ENCODE peak calls at places on chromosome 11, in ten cellular contexts. One of them, this sample, is unnamed.

GRCh38 chr11:32527191-32527590 is 56.4 kb upstream of the EIF3M start:
- DNase-seq in erythroblast: no peak
- DNase-seq in A549: no peak
- DNase-seq in vagina: no peak
- DNase-seq in tibial nerve: no peak
- DNase-seq in K562: no peak
- DNase-seq in esophagus squamous epithelium: no peak
- DNase-seq in IMR-90: no peak
- DNase-seq in upper lobe of left lung: no peak
- DNase-seq in body of pancreas: no peak
- DNase-seq in this sample: no peak

GRCh38 chr11:61496602-61497400 is 11.7 kb upstream of the LRRC10B start:
- DNase-seq in A549: no peak
- DNase-seq in K562: no peak
- DNase-seq in vagina: no peak
- DNase-seq in esophagus squamous epithelium: no peak
- DNase-seq in IMR-90: no peak
- DNase-seq in upper lobe of left lung: no peak
- DNase-seq in body of pancreas: no peak
- DNase-seq in tibial nerve: no peak
- DNase-seq in erythroblast: no peak
- DNase-seq in this sample: no peak

GRCh38 chr11:36333468-36333867 is 37.4 kb downstream of the PRR5L start:
- DNase-seq in IMR-90: peak; percentile 33
- DNase-seq in vagina: no peak
- DNase-seq in K562: no peak
- DNase-seq in esophagus squamous epithelium: no peak
- DNase-seq in A549: no peak
- DNase-seq in upper lobe of left lung: no peak
- DNase-seq in tibial nerve: no peak
- DNase-seq in body of pancreas: no peak
- DNase-seq in erythroblast: no peak
- DNase-seq in this sample: no peak

GRCh38 chr11:6610591-6610990 is 1.4 kb downstream of the TAF10 start:
- DNase-seq in esophagus squamous epithelium: no peak
- DNase-seq in IMR-90: no peak
- DNase-seq in K562: peak; percentile 46
- DNase-seq in erythroblast: no peak
- DNase-seq in body of pancreas: no peak
- DNase-seq in A549: no peak
- DNase-seq in upper lobe of left lung: no peak
- DNase-seq in vagina: peak; percentile 88
- DNase-seq in tibial nerve: no peak
- DNase-seq in this sample: no peak

GRCh38 chr11:76791861-76792260 is 8.7 kb downstream of the TSKU start:
- DNase-seq in body of pancreas: peak; percentile 56
- DNase-seq in esophagus squamous epithelium: no peak
- DNase-seq in K562: no peak
- DNase-seq in A549: peak; percentile 79
- DNase-seq in IMR-90: peak; percentile 78
- DNase-seq in vagina: peak; percentile 90
- DNase-seq in tibial nerve: no peak
- DNase-seq in erythroblast: peak; percentile 68
- DNase-seq in upper lobe of left lung: no peak
- DNase-seq in this sample: no peak

GRCh38 chr11:75320643-75321042 is 30.8 kb downstream of the ARRB1 start:
- DNase-seq in IMR-90: no peak
- DNase-seq in tibial nerve: no peak
- DNase-seq in vagina: no peak
- DNase-seq in body of pancreas: no peak
- DNase-seq in upper lobe of left lung: no peak
- DNase-seq in erythroblast: no peak
- DNase-seq in esophagus squamous epithelium: no peak
- DNase-seq in K562: no peak
- DNase-seq in A549: no peak
- DNase-seq in this sample: no peak

GRCh38 chr11:78131956-78132355 is 7.5 kb downstream of the ALG8 start:
- DNase-seq in A549: no peak
- DNase-seq in body of pancreas: no peak
- DNase-seq in erythroblast: no peak
- DNase-seq in tibial nerve: no peak
- DNase-seq in IMR-90: peak; percentile 75
- DNase-seq in esophagus squamous epithelium: no peak
- DNase-seq in K562: no peak
- DNase-seq in vagina: no peak
- DNase-seq in upper lobe of left lung: no peak
- DNase-seq in this sample: no peak

GRCh38 chr11:21514298-21514697 is 678.6 kb upstream of the ANO5 start:
- DNase-seq in erythroblast: no peak
- DNase-seq in tibial nerve: no peak
- DNase-seq in vagina: no peak
- DNase-seq in IMR-90: no peak
- DNase-seq in esophagus squamous epithelium: no peak
- DNase-seq in upper lobe of left lung: no peak
- DNase-seq in body of pancreas: peak; percentile 47
- DNase-seq in A549: peak; percentile 37
- DNase-seq in K562: no peak
- DNase-seq in this sample: peak; percentile 1

GRCh38 chr11:79352304-79352703 is 88.5 kb downstream of the TENM4 start:
- DNase-seq in esophagus squamous epithelium: no peak
- DNase-seq in IMR-90: no peak
- DNase-seq in body of pancreas: no peak
- DNase-seq in erythroblast: no peak
- DNase-seq in upper lobe of left lung: no peak
- DNase-seq in tibial nerve: no peak
- DNase-seq in A549: no peak
- DNase-seq in K562: no peak
- DNase-seq in vagina: no peak
- DNase-seq in this sample: no peak

GRCh38 chr11:47248304-47248663 is 330 bp downstream of the ACP2 start:
- DNase-seq in A549: no peak
- DNase-seq in upper lobe of left lung: no peak
- DNase-seq in IMR-90: peak; percentile 57
- DNase-seq in vagina: no peak
- DNase-seq in erythroblast: no peak
- DNase-seq in K562: no peak
- DNase-seq in tibial nerve: no peak
- DNase-seq in esophagus squamous epithelium: no peak
- DNase-seq in body of pancreas: no peak
- DNase-seq in this sample: no peak

GRCh38 chr11:44096360-44097188 is 1.1 kb downstream of the EXT2 start:
- DNase-seq in body of pancreas: peak; percentile 7
- DNase-seq in A549: peak; percentile 4
- DNase-seq in erythroblast: peak; percentile 30
- DNase-seq in esophagus squamous epithelium: no peak
- DNase-seq in upper lobe of left lung: no peak
- DNase-seq in IMR-90: peak; percentile 21
- DNase-seq in vagina: no peak
- DNase-seq in tibial nerve: no peak
- DNase-seq in K562: no peak
- DNase-seq in this sample: peak; percentile 58

GRCh38 chr11:119691020-119691666 is 37.9 kb downstream of the NECTIN1 start:
- DNase-seq in vagina: no peak
- DNase-seq in IMR-90: no peak
- DNase-seq in body of pancreas: no peak
- DNase-seq in K562: peak; percentile 44
- DNase-seq in tibial nerve: no peak
- DNase-seq in upper lobe of left lung: no peak
- DNase-seq in erythroblast: no peak
- DNase-seq in A549: no peak
- DNase-seq in esophagus squamous epithelium: no peak
- DNase-seq in this sample: no peak

DNA sequence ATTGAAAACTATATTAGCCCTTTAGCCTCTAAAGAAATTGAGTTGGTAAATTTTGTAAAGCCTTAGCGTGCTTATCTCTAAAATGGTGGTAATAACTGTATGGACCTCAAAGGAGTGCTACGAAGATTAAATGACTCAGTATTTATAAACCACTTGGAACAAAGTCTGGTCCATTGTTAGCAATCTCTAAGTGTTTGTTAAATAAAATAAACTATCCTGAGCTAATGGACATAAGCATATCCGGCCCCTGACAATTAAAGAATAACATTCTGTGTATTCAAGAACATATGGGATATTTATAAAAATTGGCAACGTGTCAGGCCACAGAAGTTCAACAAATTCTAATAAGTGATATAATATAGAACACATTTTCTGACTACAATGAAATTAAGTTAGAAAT is 70.9 kb downstream of the MYEOV start:
- DNase-seq in tibial nerve: no peak
- DNase-seq in upper lobe of left lung: no peak
- DNase-seq in K562: no peak
- DNase-seq in body of pancreas: no peak
- DNase-seq in A549: no peak
- DNase-seq in erythroblast: no peak
- DNase-seq in vagina: no peak
- DNase-seq in IMR-90: peak; percentile 82
- DNase-seq in esophagus squamous epithelium: no peak
- DNase-seq in this sample: no peak
- TF ChIP-seq POLR2A in tibial nerve: no peak
- TF ChIP-seq POLR2A in upper lobe of left lung: no peak
- TF ChIP-seq POLR2A in K562: no peak
- TF ChIP-seq POLR2A in body of pancreas: no peak
- TF ChIP-seq POLR2A in A549: no peak
- TF ChIP-seq POLR2A in erythroblast: no peak
- TF ChIP-seq POLR2A in vagina: no peak
- TF ChIP-seq POLR2A in IMR-90: no peak
- TF ChIP-seq POLR2A in esophagus squamous epithelium: no peak
- TF ChIP-seq POLR2A in this sample: no peak

DNA sequence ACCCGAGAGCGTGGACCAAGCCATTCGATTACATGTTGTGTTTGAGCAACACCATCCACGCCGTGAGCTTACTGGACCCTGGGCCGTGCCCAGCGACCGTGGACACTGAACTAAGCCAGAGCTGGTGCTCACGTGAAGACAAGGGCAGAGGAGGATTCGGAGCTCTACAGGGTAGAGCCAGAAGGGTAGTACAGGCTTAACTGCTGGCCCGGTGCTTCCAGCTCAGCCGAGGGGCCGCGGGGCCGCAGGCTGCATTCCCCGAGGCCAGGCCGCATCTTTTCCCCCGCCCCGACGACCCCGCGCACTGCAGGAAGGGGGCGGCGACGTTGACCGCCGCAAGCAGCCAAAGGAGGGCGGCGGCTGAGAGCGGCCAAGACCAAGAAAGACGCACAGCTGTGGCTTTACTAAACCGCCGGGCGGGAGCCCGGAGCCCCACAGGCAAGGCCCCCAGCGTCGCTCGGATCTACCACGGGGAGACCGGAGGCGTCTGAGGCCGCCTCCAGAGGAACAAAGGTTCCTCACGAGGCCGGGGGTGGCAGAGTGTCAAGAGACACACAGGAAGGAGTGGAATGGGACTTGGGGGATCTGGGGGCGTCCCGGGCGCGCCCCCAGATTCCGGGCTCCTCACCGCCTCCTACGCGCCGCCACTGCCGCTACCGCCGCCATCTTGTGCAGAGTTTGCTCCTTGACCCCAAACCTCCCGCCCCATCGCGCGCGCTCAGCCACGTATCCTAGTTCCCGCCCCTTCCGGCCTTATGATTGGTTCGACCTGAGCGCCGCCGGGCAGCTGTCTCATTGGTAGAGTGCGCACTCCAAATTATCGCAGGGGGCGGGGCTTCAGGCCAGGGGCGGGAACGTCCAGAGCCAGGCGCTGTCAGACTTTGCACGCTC is at the start of gene GANAB:
- DNase-seq in vagina: peak; percentile 97
- DNase-seq in tibial nerve: peak; percentile 100
- DNase-seq in upper lobe of left lung: peak; percentile 99
- DNase-seq in A549: peak; percentile 97
- DNase-seq in K562: peak; percentile 97
- DNase-seq in erythroblast: peak; percentile 99
- DNase-seq in IMR-90: peak; percentile 96
- DNase-seq in esophagus squamous epithelium: peak; percentile 98
- DNase-seq in body of pancreas: peak; percentile 100
- DNase-seq in this sample: peak; percentile 96
- TF ChIP-seq POLR2A in vagina: peak; percentile 77
- TF ChIP-seq POLR2A in tibial nerve: peak; percentile 78
- TF ChIP-seq POLR2A in upper lobe of left lung: peak; percentile 86
- TF ChIP-seq POLR2A in A549: peak; percentile 89
- TF ChIP-seq POLR2A in K562: peak; percentile 94
- TF ChIP-seq POLR2A in erythroblast: peak; percentile 88
- TF ChIP-seq POLR2A in IMR-90: peak; percentile 93
- TF ChIP-seq POLR2A in esophagus squamous epithelium: no peak
- TF ChIP-seq POLR2A in body of pancreas: peak; percentile 87
- TF ChIP-seq POLR2A in this sample: peak; percentile 90

GRCh38 chr11:110319501-110319900 is 23.1 kb upstream of the RDX start:
- DNase-seq in IMR-90: no peak
- DNase-seq in vagina: no peak
- DNase-seq in K562: no peak
- DNase-seq in upper lobe of left lung: no peak
- DNase-seq in body of pancreas: no peak
- DNase-seq in erythroblast: no peak
- DNase-seq in tibial nerve: no peak
- DNase-seq in A549: no peak
- DNase-seq in esophagus squamous epithelium: no peak
- DNase-seq in this sample: no peak
- TF ChIP-seq POLR2A in IMR-90: no peak
- TF ChIP-seq POLR2A in vagina: no peak
- TF ChIP-seq POLR2A in K562: no peak
- TF ChIP-seq POLR2A in upper lobe of left lung: no peak
- TF ChIP-seq POLR2A in body of pancreas: no peak
- TF ChIP-seq POLR2A in erythroblast: no peak
- TF ChIP-seq POLR2A in tibial nerve: no peak
- TF ChIP-seq POLR2A in A549: no peak
- TF ChIP-seq POLR2A in esophagus squamous epithelium: no peak
- TF ChIP-seq POLR2A in this sample: no peak

DNA sequence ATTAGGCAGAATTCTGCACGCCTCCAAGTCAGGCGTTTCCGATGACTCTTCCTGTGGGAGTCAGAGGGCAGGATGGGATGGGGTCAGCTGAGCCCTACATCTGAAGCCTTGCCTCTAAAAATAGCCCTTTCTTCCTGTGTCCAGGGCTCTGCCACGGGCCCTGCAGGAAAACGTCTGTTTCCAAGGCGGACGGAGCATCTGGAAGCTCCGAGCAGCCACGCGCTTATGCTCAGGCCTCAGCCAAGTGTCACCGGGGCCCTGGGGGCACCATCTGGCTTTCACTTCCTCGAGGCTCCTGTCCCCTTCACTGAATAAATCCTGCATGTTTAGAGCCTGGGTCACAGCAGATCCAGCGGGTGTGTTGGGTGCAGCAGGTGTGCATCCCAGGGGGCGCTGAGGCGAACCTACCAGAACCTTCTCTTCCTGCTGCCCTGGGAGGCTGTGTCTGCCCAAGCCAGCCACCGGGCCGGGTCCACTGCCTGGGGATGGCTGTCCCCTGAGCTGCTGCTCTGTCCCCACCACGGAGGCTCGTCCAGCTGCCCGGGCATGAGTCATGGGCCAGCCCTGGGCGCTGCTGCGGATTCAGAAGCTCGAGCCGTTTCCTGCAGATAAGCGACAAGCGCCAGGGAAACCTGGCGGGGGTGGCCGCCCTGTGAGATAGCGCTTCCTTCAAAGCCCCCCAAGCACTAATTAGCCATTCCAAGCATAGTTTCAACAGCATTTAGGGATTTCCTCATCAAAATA is 32.0 kb upstream of the LINC01488 start:
- DNase-seq in body of pancreas: peak; percentile 50
- DNase-seq in esophagus squamous epithelium: no peak
- DNase-seq in erythroblast: peak; percentile 51
- DNase-seq in K562: peak; percentile 77
- DNase-seq in A549: no peak
- DNase-seq in IMR-90: peak; percentile 47
- DNase-seq in upper lobe of left lung: peak; percentile 69
- DNase-seq in vagina: no peak
- DNase-seq in tibial nerve: no peak
- DNase-seq in this sample: peak; percentile 82
- TF ChIP-seq POLR2A in body of pancreas: no peak
- TF ChIP-seq POLR2A in esophagus squamous epithelium: no peak
- TF ChIP-seq POLR2A in erythroblast: no peak
- TF ChIP-seq POLR2A in K562: peak; percentile 51
- TF ChIP-seq POLR2A in A549: no peak
- TF ChIP-seq POLR2A in IMR-90: no peak
- TF ChIP-seq POLR2A in upper lobe of left lung: no peak
- TF ChIP-seq POLR2A in vagina: no peak
- TF ChIP-seq POLR2A in tibial nerve: no peak
- TF ChIP-seq POLR2A in this sample: no peak